ENCODE peak calls at places on chromosomes 1 and 21, in ten cellular contexts. U is HFF-Myc; Q is CD4-positive, alpha-beta T cell; F is tibial artery; H is GM13976; V is breast epithelium; X is activated B cell treated with CpG ODN at 0.5 μM for 24 hours; I is Panc1; B is nephron progenitor cell; C is IMR-90. D is an unnamed sample.

GRCh38 chr1:204503122-204503912 is 8.7 kb upstream of the PIK3C2B start:
- DNase-seq in Q (no peak), H (no peak), X (no peak), C (peak), U (no peak), F (no peak), I (no peak), V (no peak), B (no peak), D (no peak)

GRCh38 chr1:213643360-213643759 is 344.4 kb upstream of the PROX1 start:
- DNase-seq in H (no peak), V (no peak), F (no peak), U (no peak), C (no peak), X (no peak), Q (no peak), B (no peak), I (no peak), D (no peak)

GRCh38 chr1:246932366-246932700 is 585 bp upstream of the AHCTF1 start:
- DNase-seq in I (no peak), C (no peak), U (no peak), F (no peak), X (no peak), Q (no peak), V (no peak), H (no peak), B (peak), D (no peak)

GRCh38 chr1:169119405-169119804 is 12.9 kb downstream of the ATP1B1 start:
- DNase-seq in C (peak), V (no peak), F (no peak), U (peak), Q (no peak), I (no peak), X (no peak), B (no peak), H (no peak), D (no peak)

GRCh38 chr1:47192458-47193384 is 2.9 kb upstream of the PDZK1IP1 start:
- DNase-seq in V (peak), Q (peak), U (peak), X (peak), H (peak), I (peak), C (peak), F (peak), B (peak), D (peak)

GRCh38 chr1:109821831-109822745 is 58.4 kb upstream of the EPS8L3 start:
- DNase-seq in U (no peak), F (peak), X (no peak), C (peak), I (peak), H (peak), B (no peak), Q (no peak), V (no peak), D (no peak)

GRCh38 chr21:21415741-21416140 is 417.5 kb downstream of the NCAM2 start:
- DNase-seq in V (no peak), Q (no peak), F (no peak), H (no peak), X (no peak), U (no peak), C (no peak), I (no peak), B (no peak), D (no peak)

GRCh38 chr1:21149430-21149861 is 27.3 kb downstream of the EIF4G3 start:
- DNase-seq in Q (no peak), V (peak), H (no peak), U (peak), X (no peak), B (no peak), C (peak), F (no peak), I (no peak), D (no peak)

GRCh38 chr1:52727114-52727586 is 897 bp downstream of the ZYG11B start:
- DNase-seq in Q (no peak), U (no peak), C (no peak), B (peak), I (no peak), H (no peak), F (no peak), V (no peak), X (no peak), D (no peak)

GRCh38 chr1:177948336-177948972 is 21.4 kb downstream of the SEC16B start:
- DNase-seq in B (peak), C (peak), F (peak), X (no peak), Q (no peak), H (peak), I (peak), V (peak), U (peak), D (no peak)

GRCh38 chr1:106910798-106911197 is 145.7 kb upstream of the PRMT6 start:
- DNase-seq in B (no peak), H (no peak), F (no peak), X (no peak), C (no peak), V (no peak), Q (no peak), U (no peak), I (no peak), D (no peak)

GRCh38 chr1:87330954-87331318 is 2.3 kb downstream of the LMO4 start:
- DNase-seq in H (peak), X (no peak), I (no peak), Q (no peak), C (no peak), F (no peak), B (no peak), V (no peak), U (no peak), D (no peak)

GRCh38 chr1:214623430-214623829 is 20.4 kb downstream of the CENPF start:
- DNase-seq in X (no peak), F (no peak), U (no peak), V (no peak), I (no peak), Q (no peak), H (no peak), B (no peak), C (no peak), D (no peak)

GRCh38 chr1:208058212-208059155 is 147.6 kb upstream of the CD34 start:
- DNase-seq in H (no peak), C (no peak), Q (no peak), F (no peak), X (no peak), B (no peak), V (no peak), U (no peak), I (no peak), D (no peak)

GRCh38 chr1:218698181-218698580 is 353.0 kb downstream of the TGFB2 start:
- DNase-seq in H (no peak), U (no peak), I (no peak), X (no peak), C (no peak), Q (no peak), F (no peak), B (no peak), V (no peak), D (no peak)

GRCh38 chr1:78840447-78841251 is 165.9 kb downstream of the ADGRL4 start:
- DNase-seq in Q (no peak), I (no peak), F (no peak), H (no peak), B (peak), C (peak), U (no peak), X (no peak), V (no peak), D (no peak)

GRCh38 chr1:5522605-5523145 is 469.6 kb downstream of the NPHP4 start:
- DNase-seq in I (no peak), U (no peak), Q (no peak), B (no peak), H (no peak), V (no peak), F (no peak), C (no peak), X (no peak), D (no peak)

GRCh38 chr1:75265792-75266191 is 131.6 kb downstream of the LHX8 start:
- DNase-seq in Q (no peak), X (no peak), H (peak), F (no peak), V (no peak), U (peak), C (peak), I (peak), B (no peak), D (no peak)
- TF ChIP-seq CTCF in Q (peak), X (no peak), H (peak), F (peak), V (no peak), U (peak), C (peak), I (peak), B (peak), D (no peak)

GRCh38 chr1:42860339-42861013 is 14.1 kb downstream of the ZNF691 start:
- DNase-seq in Q (no peak), I (no peak), H (no peak), B (no peak), F (no peak), C (no peak), X (no peak), U (no peak), V (no peak), D (no peak)
- TF ChIP-seq CTCF in Q (no peak), I (no peak), H (no peak), B (no peak), F (no peak), C (no peak), X (no peak), U (no peak), V (no peak), D (no peak)

GRCh38 chr1:89831462-89832113 is 10.8 kb downstream of the LRRC8D start:
- DNase-seq in Q (no peak), B (no peak), X (no peak), I (no peak), C (no peak), F (no peak), U (no peak), V (no peak), H (no peak), D (no peak)

GRCh38 chr1:89836252-89836996 is 15.6 kb downstream of the LRRC8D start:
- DNase-seq in I (no peak), X (no peak), H (no peak), B (no peak), U (no peak), C (no peak), Q (no peak), F (no peak), V (no peak), D (no peak)

GRCh38 chr1:89833183-89834077 is 12.6 kb downstream of the LRRC8D start:
- DNase-seq in F (no peak), B (no peak), H (no peak), V (peak), Q (no peak), U (no peak), C (no peak), I (no peak), X (no peak), D (no peak)

GRCh38 chr1:89832481-89833127 is 11.8 kb downstream of the LRRC8D start:
- DNase-seq in H (no peak), B (no peak), U (no peak), X (no peak), V (no peak), C (no peak), I (no peak), F (no peak), Q (no peak), D (no peak)

DNA sequence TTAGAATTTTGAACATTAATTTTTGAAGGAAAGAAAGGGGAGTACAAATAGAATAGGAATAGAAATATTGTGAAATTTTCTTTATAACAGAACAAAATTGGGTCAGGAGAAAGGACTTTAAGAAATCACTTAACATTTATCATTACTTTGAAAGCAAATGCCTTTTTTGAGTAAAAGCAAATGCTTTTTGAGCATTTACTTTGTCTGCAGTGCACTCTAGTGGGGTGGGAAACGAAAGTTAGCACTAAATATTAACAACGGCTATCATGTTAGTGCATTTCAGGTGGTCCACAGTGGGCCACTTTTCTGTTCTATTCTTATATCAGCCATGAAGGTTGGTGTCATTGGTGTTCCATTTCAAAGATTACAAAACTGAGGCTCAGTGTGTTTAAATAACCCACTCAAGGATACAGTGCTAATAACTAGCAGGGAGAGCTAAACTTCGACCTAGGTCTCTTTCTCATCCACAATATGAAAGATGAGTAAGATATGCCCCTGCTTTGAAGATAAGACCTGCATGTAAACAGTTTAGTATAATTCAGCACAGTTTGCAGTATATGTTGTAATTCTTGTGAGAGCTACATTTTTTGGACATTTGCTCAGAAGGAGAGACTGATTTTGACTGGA is 13.4 kb downstream of the LRRC8D start:
- DNase-seq in U (no peak), X (no peak), V (no peak), C (peak), B (no peak), I (no peak), F (no peak), Q (no peak), H (no peak), D (no peak)
- TF ChIP-seq CTCF in U (no peak), X (no peak), V (no peak), C (no peak), B (no peak), I (no peak), F (no peak), Q (no peak), H (no peak), D (no peak)

GRCh38 chr1:15945011-15945831 is 30.7 kb downstream of the ZBTB17 start:
- DNase-seq in H (no peak), C (no peak), Q (no peak), U (no peak), B (no peak), X (no peak), I (no peak), F (no peak), V (no peak), D (no peak)

GRCh38 chr1:15942661-15943514 is 33.0 kb downstream of the ZBTB17 start:
- DNase-seq in V (no peak), C (no peak), X (no peak), Q (no peak), U (no peak), H (peak), F (no peak), I (no peak), B (no peak), D (no peak)

GRCh38 chr1:15943515-15944307 is 32.2 kb downstream of the ZBTB17 start:
- DNase-seq in X (no peak), V (no peak), H (peak), F (no peak), I (no peak), Q (no peak), B (no peak), C (no peak), U (no peak), D (no peak)

GRCh38 chr1:15945832-15946448 is 30.0 kb downstream of the ZBTB17 start:
- DNase-seq in V (no peak), I (no peak), X (no peak), Q (no peak), H (no peak), C (no peak), B (no peak), F (no peak), U (no peak), D (no peak)

GRCh38 chr1:15944308-15945010 is 31.4 kb downstream of the ZBTB17 start:
- DNase-seq in F (no peak), C (no peak), B (no peak), H (no peak), V (no peak), X (no peak), I (no peak), Q (no peak), U (no peak), D (no peak)
- TF ChIP-seq CTCF in F (no peak), C (no peak), B (no peak), H (no peak), V (no peak), X (no peak), I (no peak), Q (no peak), U (no peak), D (no peak)

GRCh38 chr1:22978299-22978698 is 5.6 kb upstream of the LACTBL1 start:
- DNase-seq in U (peak), C (peak), I (no peak), F (no peak), X (no peak), B (no peak), V (no peak), H (no peak), Q (no peak), D (no peak)

GRCh38 chr1:22976127-22976460 is 3.4 kb upstream of the LACTBL1 start:
- DNase-seq in Q (no peak), V (no peak), X (no peak), B (no peak), H (no peak), U (no peak), I (no peak), C (no peak), F (no peak), D (no peak)

GRCh38 chr1:22972760-22973159 is at the start of gene LACTBL1:
- DNase-seq in X (no peak), Q (no peak), F (no peak), U (no peak), C (no peak), I (no peak), V (no peak), H (no peak), B (no peak), D (no peak)

GRCh38 chr1:22975694-22976093 is 3.0 kb upstream of the LACTBL1 start:
- DNase-seq in C (peak), Q (no peak), V (no peak), X (no peak), U (no peak), H (no peak), B (no peak), I (no peak), F (no peak), D (no peak)

DNA sequence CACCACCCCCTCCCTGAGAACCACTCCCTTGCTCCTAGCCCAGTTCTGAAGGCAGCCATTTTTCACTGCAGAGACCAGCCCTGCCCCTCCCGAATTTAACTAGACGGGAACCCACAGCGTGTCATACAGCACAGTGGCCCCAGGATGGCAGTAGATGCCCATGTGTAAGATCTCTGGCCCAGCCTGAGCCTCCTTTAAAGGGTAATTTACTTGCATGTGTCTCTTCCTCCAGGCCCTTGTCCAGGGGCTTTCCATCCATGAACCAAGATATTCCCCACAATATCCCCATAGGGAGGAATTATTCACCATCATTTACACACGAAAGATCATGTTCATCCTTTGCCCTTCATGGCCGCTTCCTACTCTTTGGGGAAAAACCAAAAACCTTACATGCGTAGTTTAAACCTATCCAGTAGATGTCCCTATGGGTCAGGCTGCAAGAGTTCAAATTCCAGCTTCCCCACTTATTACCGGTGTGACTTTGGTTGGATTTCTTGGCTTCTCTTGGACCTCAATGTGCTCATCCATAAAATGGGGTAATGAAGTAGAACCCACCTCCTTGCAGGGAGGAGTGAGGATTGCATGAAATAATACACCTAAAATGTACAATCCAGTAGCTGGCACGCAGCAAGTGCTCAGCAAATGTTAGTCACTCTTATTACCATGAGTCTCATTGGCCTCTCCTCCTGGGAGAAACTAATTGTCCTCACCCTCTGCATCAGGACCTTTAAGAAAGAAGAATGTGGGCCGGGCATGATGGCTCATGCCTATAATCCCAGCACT is 4.0 kb upstream of the LACTBL1 start:
- DNase-seq in I (peak), U (peak), B (peak), V (peak), X (peak), F (peak), H (peak), Q (peak), C (peak), D (peak)
- TF ChIP-seq CTCF in I (peak), U (peak), B (peak), V (peak), X (no peak), F (peak), H (peak), Q (peak), C (peak), D (no peak)